ENCODE peak calls at places on chromosomes 16 and 17, in seven cellular contexts. N is heart right ventricle, Q is left lung, K is tibial nerve, I is kidney epithelial cell, M is OCI-LY7, P is heart left ventricle. U is an unnamed sample.

GRCh38 chr16:8868272-8869211 is at the start of gene CARHSP1:
- DNase-seq in N (peak), Q (peak), K (peak), I (no peak), M (peak), P (peak), U (peak)

GRCh38 chr16:57621521-57622268 is 6.7 kb upstream of the ADGRG1 start:
- DNase-seq in N (no peak), Q (peak), K (peak), I (no peak), M (no peak), P (peak), U (peak)

GRCh38 chr16:9134739-9135138 is 43.3 kb downstream of the HAPSTR1 start:
- DNase-seq in N (peak), Q (no peak), K (no peak), I (no peak), M (peak), P (peak), U (peak)

GRCh38 chr17:79568661-79569060 is 42.2 kb downstream of the RBFOX3 start:
- DNase-seq in N (no peak), Q (no peak), K (no peak), I (no peak), M (no peak), P (no peak), U (peak)

GRCh38 chr17:77493238-77493812 is 352.6 kb downstream of the SEC14L1 start:
- DNase-seq in N (no peak), Q (no peak), K (peak), I (no peak), M (no peak), P (no peak), U (peak)

GRCh38 chr16:4936181-4936990 is 562 bp downstream of the PPL start:
- DNase-seq in N (peak), Q (peak), K (no peak), I (no peak), M (no peak), P (no peak), U (peak)

GRCh38 chr17:6374761-6375312 is 60.1 kb downstream of the AIPL1 start:
- DNase-seq in N (no peak), Q (no peak), K (no peak), I (peak), M (no peak), P (no peak), U (no peak)

GRCh38 chr17:11736613-11737289 is 138.5 kb downstream of the DNAH9 start:
- DNase-seq in N (no peak), Q (no peak), K (no peak), I (no peak), M (no peak), P (no peak), U (no peak)

GRCh38 chr17:36931697-36932382 is 5.4 kb upstream of the LHX1 start:
- DNase-seq in N (no peak), Q (no peak), K (no peak), I (no peak), M (no peak), P (no peak), U (no peak)

GRCh38 chr17:35731239-35731931 is at the start of gene RASL10B:
- DNase-seq in N (peak), Q (no peak), K (no peak), I (no peak), M (no peak), P (peak), U (peak)

GRCh38 chr16:35598696-35599332 is 2139.4 kb downstream of the TP53TG3F start:
- DNase-seq in N (no peak), Q (no peak), K (no peak), I (no peak), M (no peak), P (no peak), U (no peak)

GRCh38 chr16:6643083-6643686 is 689.5 kb upstream of the RBFOX1 start:
- DNase-seq in N (no peak), Q (no peak), K (peak), I (no peak), M (peak), P (no peak), U (no peak)

GRCh38 chr16:1288813-1289479 is 20.5 kb upstream of the UBE2I start:
- DNase-seq in N (no peak), Q (no peak), K (no peak), I (no peak), M (peak), P (no peak), U (no peak)

GRCh38 chr16:9047689-9048301 is 43.6 kb upstream of the HAPSTR1 start:
- DNase-seq in N (peak), Q (peak), K (peak), I (peak), M (no peak), P (peak), U (peak)

GRCh38 chr17:28612936-28613872 is 781 bp downstream of the RSKR start:
- DNase-seq in N (no peak), Q (no peak), K (no peak), I (no peak), M (peak), P (no peak), U (no peak)

GRCh38 chr17:15973834-15974233 is 25.7 kb downstream of the ZSWIM7 start:
- DNase-seq in N (no peak), Q (no peak), K (no peak), I (no peak), M (no peak), P (no peak), U (no peak)

GRCh38 chr17:8047769-8048110 is 8.9 kb downstream of the ALOX15B start:
- DNase-seq in N (no peak), Q (no peak), K (no peak), I (no peak), M (no peak), P (no peak), U (no peak)

GRCh38 chr16:15966420-15967222 is 17.2 kb downstream of the ABCC1 start:
- DNase-seq in N (no peak), Q (no peak), K (no peak), I (peak), M (no peak), P (no peak), U (no peak)

GRCh38 chr16:79751785-79752184 is 151.2 kb upstream of the MAF start:
- DNase-seq in N (no peak), Q (no peak), K (peak), I (no peak), M (no peak), P (peak), U (no peak)

GRCh38 chr17:65930140-65930715 is 261.7 kb downstream of the CEP112 start:
- DNase-seq in N (no peak), Q (no peak), K (no peak), I (no peak), M (no peak), P (no peak), U (no peak)

GRCh38 chr16:64365448-64365858 is 756.4 kb downstream of the CDH11 start:
- DNase-seq in N (no peak), Q (no peak), K (no peak), I (no peak), M (no peak), P (no peak), U (no peak)

GRCh38 chr17:4514206-4514605 is 15.5 kb downstream of the SPNS2 start:
- DNase-seq in N (no peak), Q (no peak), K (no peak), I (no peak), M (no peak), P (no peak), U (peak)

GRCh38 chr16:1127101-1127500 is 25.8 kb upstream of the CACNA1H start:
- DNase-seq in N (no peak), Q (no peak), K (no peak), I (no peak), M (no peak), P (no peak), U (no peak)

GRCh38 chr17:32699247-32699646 is 177.7 kb downstream of the MYO1D start:
- DNase-seq in N (no peak), Q (no peak), K (no peak), I (no peak), M (no peak), P (no peak), U (no peak)

GRCh38 chr16:11990672-11991390 is 14.3 kb downstream of the SNX29 start:
- DNase-seq in N (no peak), Q (no peak), K (no peak), I (no peak), M (no peak), P (no peak), U (no peak)

GRCh38 chr17:61387011-61387410 is 12.6 kb upstream of the TBX2 start:
- DNase-seq in N (no peak), Q (peak), K (no peak), I (no peak), M (no peak), P (no peak), U (peak)

DNA sequence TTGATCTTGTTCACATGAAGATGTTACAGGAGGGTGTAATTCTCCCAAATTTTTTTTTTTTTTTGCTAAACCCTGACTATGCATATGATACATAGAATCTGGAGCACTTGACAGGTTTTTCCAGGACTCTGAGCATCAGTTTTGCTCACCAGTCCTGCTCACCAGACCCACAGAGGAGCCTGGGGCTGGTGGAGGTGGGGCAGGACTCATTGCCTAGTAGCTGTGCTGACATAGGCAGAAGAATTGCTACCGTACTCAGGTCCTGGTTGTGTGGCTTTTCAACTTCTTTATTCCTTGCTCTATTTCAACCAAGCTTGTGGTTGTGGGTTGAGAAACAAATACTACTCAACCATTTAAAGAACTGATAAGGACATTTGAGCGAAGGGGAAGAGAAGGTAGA is 212.3 kb downstream of the UTP18 start:
- DNase-seq in N (no peak), Q (no peak), K (no peak), I (no peak), M (no peak), P (no peak), U (no peak)
- TF ChIP-seq CTCF in N (no peak), Q (no peak), K (no peak), I (no peak), M (no peak), P (no peak), U (no peak)

GRCh38 chr16:29315046-29315445 is 91.5 kb downstream of the NPIPB11 start:
- DNase-seq in N (no peak), Q (no peak), K (no peak), I (no peak), M (no peak), P (no peak), U (no peak)

GRCh38 chr16:29314292-29314934 is 92.1 kb downstream of the NPIPB11 start:
- DNase-seq in N (no peak), Q (peak), K (no peak), I (no peak), M (no peak), P (no peak), U (peak)

GRCh38 chr16:29316673-29317237 is 89.8 kb downstream of the NPIPB11 start:
- DNase-seq in N (no peak), Q (peak), K (no peak), I (no peak), M (no peak), P (no peak), U (no peak)

GRCh38 chr16:29317269-29317668 is 89.2 kb downstream of the NPIPB11 start:
- DNase-seq in N (no peak), Q (peak), K (no peak), I (no peak), M (no peak), P (no peak), U (no peak)

DNA sequence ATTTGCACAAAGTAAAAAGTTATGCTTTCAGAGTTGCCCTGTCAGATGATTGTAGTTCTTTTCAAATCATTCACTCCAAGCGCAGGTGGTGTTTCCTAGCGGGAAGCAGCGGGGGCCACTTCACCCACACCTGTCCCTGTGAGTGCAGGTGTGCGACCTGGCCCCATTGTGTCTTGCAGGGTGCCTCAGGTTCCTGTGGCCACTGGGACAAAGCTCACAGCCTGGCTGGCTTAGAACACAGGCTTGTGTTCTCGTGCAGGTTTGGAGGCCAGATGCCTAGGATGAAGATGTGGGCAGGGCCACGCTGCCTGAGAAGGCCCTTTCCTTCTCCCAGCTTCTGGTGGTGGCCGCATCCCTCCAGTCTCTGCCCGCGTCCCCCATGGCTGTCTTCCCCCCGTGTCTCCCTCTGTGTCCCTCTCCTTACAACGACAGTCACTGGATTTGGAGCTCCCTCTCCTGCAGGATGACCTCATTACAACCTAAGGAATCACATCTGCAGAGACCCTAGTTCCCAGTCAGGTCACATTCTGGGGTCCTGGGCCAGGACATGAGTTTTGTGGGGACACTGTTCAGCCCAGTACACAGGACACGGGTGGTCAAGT is 90.5 kb downstream of the NPIPB11 start:
- DNase-seq in N (no peak), Q (peak), K (no peak), I (no peak), M (peak), P (no peak), U (no peak)
- TF ChIP-seq CTCF in N (no peak), Q (no peak), K (no peak), I (no peak), M (peak), P (no peak), U (no peak)

DNA sequence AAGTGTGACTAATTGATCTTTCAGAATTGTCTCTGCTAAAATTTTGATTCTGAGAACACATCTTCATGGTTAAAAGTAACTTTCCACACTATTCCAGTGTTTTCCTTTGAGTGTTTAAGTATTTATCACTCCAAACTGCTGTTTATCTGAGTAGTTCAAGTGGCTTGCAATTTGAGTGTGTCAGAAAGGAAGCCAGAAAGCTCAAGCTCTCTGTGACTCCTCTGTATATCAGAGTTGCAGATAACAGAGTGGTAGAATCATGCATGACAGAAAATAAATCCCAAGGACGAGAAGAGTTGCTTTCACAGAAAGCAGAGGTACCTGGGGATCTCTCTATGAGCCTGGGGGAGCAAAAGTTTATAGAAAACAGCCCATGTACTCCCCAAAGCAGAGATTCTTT is 130.0 kb downstream of the CYB561 start:
- DNase-seq in N (no peak), Q (no peak), K (no peak), I (no peak), M (no peak), P (no peak), U (no peak)
- TF ChIP-seq CTCF in N (no peak), Q (no peak), K (no peak), I (no peak), M (no peak), P (no peak), U (no peak)

GRCh38 chr16:52827456-52827855 is 225.2 kb downstream of the CHD9NB start:
- DNase-seq in N (no peak), Q (no peak), K (no peak), I (no peak), M (no peak), P (no peak), U (no peak)
- TF ChIP-seq CTCF in N (no peak), Q (no peak), K (no peak), I (no peak), M (no peak), P (no peak), U (no peak)

DNA sequence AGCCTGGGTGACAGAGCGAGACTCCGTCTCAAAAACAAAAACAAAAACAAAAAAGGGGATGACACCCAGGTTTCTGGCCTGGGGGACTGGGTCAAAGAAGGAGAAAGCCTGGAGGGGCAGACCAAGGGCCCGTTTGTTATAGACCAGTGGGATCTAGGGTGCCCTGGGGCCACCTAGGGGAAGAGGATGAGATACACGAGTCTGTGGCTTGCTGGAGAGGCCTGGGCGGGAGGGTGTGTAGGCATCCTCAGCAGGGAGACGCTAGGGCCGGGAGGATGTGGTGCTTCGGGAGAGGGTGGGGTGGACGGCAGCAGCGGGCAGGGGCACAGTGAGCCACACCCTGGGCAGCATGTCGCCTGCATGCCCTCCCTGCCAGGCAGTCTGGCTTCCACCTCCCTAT is 17.1 kb upstream of the CRK start:
- DNase-seq in N (no peak), Q (no peak), K (no peak), I (no peak), M (peak), P (no peak), U (no peak)
- TF ChIP-seq CTCF in N (no peak), Q (no peak), K (no peak), I (no peak), M (peak), P (no peak), U (no peak)

GRCh38 chr16:85605912-85606841 is 6.9 kb upstream of the GSE1 start:
- DNase-seq in N (no peak), Q (no peak), K (no peak), I (no peak), M (no peak), P (no peak), U (no peak)

GRCh38 chr16:85606920-85607319 is 6.2 kb upstream of the GSE1 start:
- DNase-seq in N (no peak), Q (no peak), K (no peak), I (no peak), M (no peak), P (no peak), U (no peak)

GRCh38 chr16:85607796-85608514 is 5.2 kb upstream of the GSE1 start:
- DNase-seq in N (no peak), Q (no peak), K (no peak), I (no peak), M (peak), P (no peak), U (no peak)

GRCh38 chr16:85608515-85608885 is 4.6 kb upstream of the GSE1 start:
- DNase-seq in N (no peak), Q (no peak), K (no peak), I (no peak), M (no peak), P (no peak), U (no peak)

GRCh38 chr16:85607331-85607765 is 5.8 kb upstream of the GSE1 start:
- DNase-seq in N (no peak), Q (no peak), K (no peak), I (no peak), M (peak), P (no peak), U (no peak)
- TF ChIP-seq CTCF in N (no peak), Q (peak), K (no peak), I (peak), M (peak), P (no peak), U (no peak)

DNA sequence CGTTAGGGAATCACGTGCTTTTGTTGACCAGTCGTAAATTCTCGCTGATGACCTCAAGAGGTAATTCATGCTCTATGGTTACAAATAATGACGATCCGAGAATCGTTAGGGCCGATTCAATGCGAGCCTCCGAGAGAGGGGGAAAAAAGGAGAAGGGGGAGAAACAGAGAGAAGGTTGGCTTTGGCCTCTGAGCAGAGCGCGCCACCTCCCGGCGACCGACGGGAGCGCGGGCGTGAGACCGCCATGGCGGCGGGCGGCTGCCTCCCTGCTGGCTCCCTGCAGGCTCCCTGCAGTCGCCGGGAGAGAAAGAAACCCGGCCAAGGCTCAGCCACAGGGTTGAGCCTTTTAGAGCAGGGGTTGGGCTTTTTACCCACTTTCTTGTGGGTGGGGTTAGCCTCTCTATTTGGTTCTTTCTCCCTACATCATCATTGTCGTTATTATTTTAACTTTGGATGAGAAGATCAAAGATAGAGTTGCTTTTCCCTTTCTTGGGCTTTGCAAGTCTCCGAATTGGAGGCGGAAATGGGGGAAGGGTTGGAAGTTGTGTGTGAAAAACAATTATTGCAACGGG is 347 bp upstream of the HOXB5 start:
- DNase-seq in N (peak), Q (peak), K (peak), I (no peak), M (peak), P (peak), U (peak)
- TF ChIP-seq CTCF in N (peak), Q (peak), K (peak), I (peak), M (peak), P (peak), U (peak)

U was measured in lower lobe of right lung.